ENCODE peak calls at places on chromosomes 13 and 19, in five cellular contexts. T is anterior cingulate cortex, I is brain pericyte, W is fibroblast of the conjunctiva, R is dorsolateral prefrontal cortex. X is an unnamed sample.

GRCh38 chr13:106919093-106919492 is 351.2 kb upstream of the ARGLU1 start:
- DNase-seq in I (no peak), R (no peak), W (no peak), T (no peak), X (no peak)

GRCh38 chr19:29211562-29212416 is 1.2 kb downstream of the UQCRFS1 start:
- DNase-seq in R (no peak), W (peak), T (no peak), I (no peak), X (peak)

GRCh38 chr13:32669030-32669646 is 82.9 kb downstream of the PDS5B start:
- DNase-seq in T (no peak), R (no peak), I (no peak), W (peak), X (peak)

GRCh38 chr13:39144941-39145533 is 106.8 kb downstream of the NHLRC3 start:
- DNase-seq in R (peak), T (peak), I (peak), W (peak), X (peak)

GRCh38 chr19:17385878-17386611 is 8.0 kb downstream of the CCDC194 start:
- DNase-seq in I (no peak), T (peak), R (no peak), W (no peak), X (peak)

GRCh38 chr13:57627663-57628062 is 3.9 kb upstream of the PCDH17 start:
- DNase-seq in R (no peak), T (no peak), I (no peak), W (no peak), X (no peak)

GRCh38 chr19:13634658-13635057 is 128.4 kb upstream of the CACNA1A start:
- DNase-seq in T (no peak), R (no peak), I (no peak), W (no peak), X (no peak)

GRCh38 chr19:40417714-40417996 is 4.5 kb upstream of the PRX start:
- DNase-seq in I (no peak), R (no peak), T (no peak), W (no peak), X (no peak)

GRCh38 chr19:48461982-48462655 is 6.7 kb downstream of the KCNJ14 start:
- DNase-seq in I (no peak), R (no peak), T (no peak), W (no peak), X (no peak)

GRCh38 chr13:46778879-46779278 is 18.1 kb downstream of the ESD start:
- DNase-seq in R (no peak), I (no peak), T (no peak), W (no peak), X (peak)

GRCh38 chr13:93446256-93446655 is 219.6 kb downstream of the GPC6 start:
- DNase-seq in T (no peak), W (no peak), I (no peak), R (no peak), X (no peak)

GRCh38 chr19:48445256-48445605 is 552 bp upstream of the GRWD1 start:
- DNase-seq in T (no peak), I (peak), W (peak), R (peak), X (peak)

GRCh38 chr19:41893899-41894298 is 10.9 kb downstream of the ARHGEF1 start:
- DNase-seq in I (no peak), R (no peak), W (no peak), T (no peak), X (no peak)

GRCh38 chr19:47707135-47707925 is 5.9 kb upstream of the EHD2 start:
- DNase-seq in R (peak), W (peak), I (no peak), T (peak), X (peak)

GRCh38 chr19:33796164-33797100 is at the start of gene KCTD15:
- DNase-seq in W (no peak), I (no peak), R (no peak), T (peak), X (peak)

GRCh38 chr13:111303559-111303958 is 16.9 kb upstream of the TEX29 start:
- DNase-seq in I (no peak), R (no peak), W (no peak), T (no peak), X (no peak)

GRCh38 chr19:50458396-50459066 is 17.8 kb upstream of the EMC10 start:
- DNase-seq in T (no peak), I (no peak), W (no peak), R (no peak), X (peak)

GRCh38 chr19:1181606-1182005 is 7.5 kb upstream of the SBNO2 start:
- DNase-seq in T (no peak), I (no peak), R (no peak), W (no peak), X (no peak)

GRCh38 chr13:87123987-87124784 is 547.0 kb upstream of the SLITRK5 start:
- DNase-seq in R (no peak), W (peak), I (peak), T (no peak), X (peak)

GRCh38 chr13:114244637-114245036 is 9.9 kb downstream of the CDC16 start:
- DNase-seq in T (no peak), R (no peak), W (no peak), I (no peak), X (no peak)

GRCh38 chr19:15457701-15458484 is 6.5 kb downstream of the RASAL3 start:
- DNase-seq in W (no peak), T (no peak), I (no peak), R (no peak), X (no peak)

GRCh38 chr13:106088094-106088493 is 447.4 kb downstream of the EFNB2 start:
- DNase-seq in I (no peak), R (no peak), T (no peak), W (no peak), X (no peak)

GRCh38 chr13:25874907-25875306 is 176.9 kb downstream of the SHISA2 start:
- DNase-seq in I (no peak), T (no peak), W (no peak), R (no peak), X (no peak)

GRCh38 chr19:34363094-34363493 is 1.9 kb upstream of the GPI start:
- DNase-seq in I (no peak), R (no peak), T (no peak), W (no peak), X (no peak)

GRCh38 chr19:2661615-2662014 is 40.9 kb downstream of the GNG7 start:
- DNase-seq in I (no peak), W (no peak), T (no peak), R (no peak), X (no peak)

GRCh38 chr13:29550589-29550988 is 44.9 kb downstream of the SLC7A1 start:
- DNase-seq in W (no peak), R (no peak), T (no peak), I (no peak), X (no peak)

GRCh38 chr19:18477974-18478373 is 40.0 kb upstream of the ISYNA1 start:
- DNase-seq in T (no peak), W (no peak), I (no peak), R (no peak), X (no peak)

GRCh38 chr13:23610187-23610576 is 40.0 kb downstream of the TNFRSF19 start:
- DNase-seq in R (no peak), W (no peak), I (no peak), T (no peak), X (no peak)

GRCh38 chr19:1725100-1726064 is 27.9 kb upstream of the ONECUT3 start:
- DNase-seq in R (peak), T (peak), I (no peak), W (peak), X (peak)

GRCh38 chr13:44434441-44435141 is 61.0 kb downstream of the SERP2 start:
- DNase-seq in T (no peak), R (peak), I (no peak), W (no peak), X (no peak)

GRCh38 chr19:35992902-35993765 is 1.9 kb upstream of the SDHAF1 start:
- DNase-seq in W (no peak), R (no peak), I (no peak), T (no peak), X (no peak)

GRCh38 chr19:6971366-6971765 is 49.9 kb downstream of the MBD3L2B start:
- DNase-seq in I (no peak), T (no peak), R (no peak), W (no peak), X (no peak)

GRCh38 chr19:17107546-17108452 is 32.2 kb downstream of the MYO9B start:
- DNase-seq in R (peak), I (peak), T (no peak), W (peak), X (peak)

GRCh38 chr19:49070416-49070815 is 2.1 kb downstream of the KCNA7 start:
- DNase-seq in W (no peak), R (no peak), I (no peak), T (no peak), X (no peak)

GRCh38 chr19:4467835-4468234 is 4.3 kb upstream of the HDGFL2 start:
- DNase-seq in T (no peak), I (no peak), R (no peak), W (no peak), X (no peak)

GRCh38 chr13:104301216-104301975 is 1235.2 kb upstream of the SLC10A2 start:
- DNase-seq in T (no peak), I (no peak), W (no peak), R (no peak), X (no peak)